ENCODE peak calls at places on chromosomes 2 and 18, in seven cellular contexts. N is IMR-90, Q is neuronal stem cell, Z is mesenchymal stem cell, I is H9, R is trophoblast cell, X is mesendoderm. S is an unnamed sample.

GRCh38 chr2:191650896-191651773 is 26.8 kb upstream of the NABP1 start:
- DNase-seq in I (no peak), X (no peak), R (peak; percentile 18), N (peak; percentile 36), Q (no peak), Z (peak; percentile 39), S (no peak)

GRCh38 chr18:59918320-59918755 is 18.5 kb downstream of the PMAIP1 start:
- DNase-seq in Z (no peak), X (peak; percentile 63), I (peak; percentile 40), R (no peak), Q (no peak), N (peak; percentile 61), S (peak; percentile 44)

GRCh38 chr2:230717595-230717994 is 5.0 kb downstream of the CAB39 start:
- DNase-seq in N (no peak), I (no peak), Q (peak; percentile 12), R (no peak), Z (peak; percentile 34), X (peak; percentile 85), S (no peak)

GRCh38 chr2:197786010-197786877 is 1.1 kb upstream of the BOLL start:
- DNase-seq in I (peak; percentile 91), Q (peak; percentile 24), R (no peak), X (peak; percentile 87), Z (no peak), N (no peak), S (peak; percentile 92)

GRCh38 chr2:187642498-187642897 is 88.3 kb upstream of the TFPI start:
- DNase-seq in X (no peak), N (no peak), Q (no peak), I (no peak), R (peak; percentile 94), Z (no peak), S (no peak)

GRCh38 chr2:212905640-212906201 is 245.7 kb downstream of the IKZF2 start:
- DNase-seq in Z (peak; percentile 31), X (no peak), Q (peak; percentile 39), I (no peak), N (peak; percentile 6), R (peak; percentile 92), S (no peak)

GRCh38 chr2:224222320-224222719 is 179.6 kb downstream of the FAM124B start:
- DNase-seq in N (peak; percentile 8), Z (peak; percentile 28), R (no peak), X (peak; percentile 61), Q (no peak), I (no peak), S (no peak)

GRCh38 chr2:127208313-127208712 is 11.8 kb downstream of the CYP27C1 start:
- DNase-seq in N (peak; percentile 19), X (peak; percentile 71), R (no peak), Z (peak; percentile 30), I (peak; percentile 86), Q (no peak), S (no peak)

GRCh38 chr2:195961873-195962272 is 106.8 kb downstream of the DNAH7 start:
- DNase-seq in Z (no peak), Q (no peak), N (no peak), R (no peak), I (no peak), X (no peak), S (no peak)

GRCh38 chr2:61017003-61017555 is 441 bp upstream of the PEX13 start:
- DNase-seq in I (peak; percentile 91), R (peak; percentile 84), Q (no peak), X (peak; percentile 95), N (peak; percentile 71), Z (peak; percentile 89), S (peak; percentile 88)

GRCh38 chr2:47225061-47225783 is 70.1 kb upstream of the STPG4 start:
- DNase-seq in X (peak; percentile 76), R (peak; percentile 85), N (peak; percentile 88), Q (no peak), Z (peak; percentile 93), I (no peak), S (no peak)

GRCh38 chr2:69961496-69961895 is at the start of gene ASPRV1:
- DNase-seq in Z (no peak), Q (no peak), N (no peak), I (no peak), R (no peak), X (no peak), S (no peak)

GRCh38 chr2:165857881-165858280 is 63.8 kb upstream of the GALNT3 start:
- DNase-seq in X (no peak), I (no peak), R (no peak), N (peak; percentile 84), Q (no peak), Z (peak; percentile 40), S (no peak)

GRCh38 chr2:158740127-158740526 is 55.0 kb upstream of the DAPL1 start:
- DNase-seq in I (no peak), Q (no peak), X (no peak), Z (peak; percentile 39), N (peak; percentile 37), R (no peak), S (no peak)

GRCh38 chr2:143629344-143629743 is 500.1 kb downstream of the ARHGAP15 start:
- DNase-seq in N (peak; percentile 63), X (no peak), R (no peak), I (no peak), Q (no peak), Z (peak; percentile 82), S (no peak)

GRCh38 chr18:13199169-13199568 is 19.4 kb upstream of the LDLRAD4 start:
- DNase-seq in I (no peak), X (no peak), Z (no peak), Q (no peak), N (no peak), R (no peak), S (no peak)
- H2BK5ac ChIP-seq in I (no peak overlapping the region), X (no peak overlapping the region), Z (no peak overlapping the region), Q (no peak overlapping the region), N (no peak overlapping the region), R (no peak overlapping the region), S (no peak overlapping the region)

DNA sequence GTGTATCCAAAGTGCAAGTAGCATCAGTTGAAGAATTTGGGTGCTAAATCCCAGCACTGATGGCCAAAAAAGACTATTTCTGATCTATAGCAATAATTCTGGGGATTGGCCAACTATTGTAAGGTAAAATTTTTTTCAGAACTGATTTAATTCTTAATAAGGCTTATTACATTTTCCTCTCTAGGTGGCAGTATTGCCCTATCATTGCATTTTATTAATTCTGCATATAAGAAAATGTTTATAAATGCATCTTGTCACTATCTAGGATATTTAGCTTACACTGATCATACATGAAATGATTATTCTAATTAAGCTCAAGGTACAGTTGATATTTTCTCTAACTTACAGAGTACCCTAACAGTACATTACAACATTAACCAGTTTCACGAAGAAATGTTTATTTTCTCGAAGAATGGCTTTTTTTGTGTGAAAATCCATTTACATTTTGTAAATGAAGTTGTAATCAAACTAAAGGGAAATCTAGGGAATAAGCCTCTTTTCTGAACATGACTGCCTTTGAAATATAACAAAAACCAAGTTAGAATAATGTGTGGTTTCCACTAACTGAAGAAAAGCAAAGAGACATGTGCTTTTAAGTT is 11.0 kb downstream of the TTN start:
- DNase-seq in N (peak; percentile 50), R (peak; percentile 59), X (no peak), Z (peak; percentile 38), Q (peak; percentile 11), I (no peak), S (no peak)
- H2BK5ac ChIP-seq in N (no peak overlapping the region), R (no peak overlapping the region), X (no peak overlapping the region), Z (no peak overlapping the region), Q (no peak overlapping the region), I (no peak overlapping the region), S (no peak overlapping the region)

GRCh38 chr18:58150772-58151171 is 106.7 kb downstream of the NEDD4L start:
- DNase-seq in I (no peak), Z (no peak), R (no peak), N (no peak), Q (no peak), X (no peak), S (no peak)
- H2BK5ac ChIP-seq in I (no peak overlapping the region), Z (no peak overlapping the region), R (peak overlapping the region; percentile 40), N (no peak overlapping the region), Q (no peak overlapping the region), X (no peak overlapping the region), S (no peak overlapping the region)

DNA sequence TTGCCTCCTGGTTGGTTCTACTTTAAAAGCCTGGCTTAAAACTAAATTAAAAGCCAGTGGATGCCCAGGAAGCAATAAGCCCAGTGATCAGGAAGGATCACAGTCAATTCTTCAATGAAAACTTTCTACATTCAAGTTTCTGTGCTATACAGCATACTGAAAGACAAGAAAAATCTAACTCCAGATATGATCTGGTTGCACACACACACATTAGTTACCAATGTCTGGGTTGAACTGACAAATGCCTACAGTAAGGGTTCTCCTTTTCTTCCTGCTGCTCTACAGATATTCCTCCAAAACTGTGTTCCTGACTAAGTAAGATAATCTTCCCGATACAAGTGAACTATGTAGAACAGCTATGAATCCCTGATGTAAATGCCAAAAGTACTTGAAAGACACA is 81.3 kb downstream of the ROCK2 start:
- DNase-seq in N (no peak), R (no peak), I (no peak), Z (no peak), Q (no peak), X (no peak), S (no peak)
- H2BK5ac ChIP-seq in N (no peak overlapping the region), R (no peak overlapping the region), I (no peak overlapping the region), Z (no peak overlapping the region), Q (no peak overlapping the region), X (no peak overlapping the region), S (no peak overlapping the region)

GRCh38 chr2:27049422-27050280 is 1.8 kb upstream of the AGBL5 start:
- DNase-seq in N (no peak), R (peak; percentile 68), I (no peak), X (no peak), Q (no peak), Z (peak; percentile 73), S (no peak)
- H2BK5ac ChIP-seq in N (peak overlapping the region; percentile 64), R (peak overlapping the region; percentile 37), I (no peak overlapping the region), X (no peak overlapping the region), Q (peak overlapping the region; percentile 89), Z (no peak overlapping the region), S (peak overlapping the region; percentile 40)

GRCh38 chr2:133063792-133064191 is 393.8 kb upstream of the LYPD1 start:
- DNase-seq in I (peak; percentile 50), N (peak; percentile 72), Q (peak; percentile 75), R (no peak), X (peak; percentile 78), Z (peak; percentile 11), S (peak; percentile 36)

GRCh38 chr2:133062174-133062573 is 392.2 kb upstream of the LYPD1 start:
- DNase-seq in Q (no peak), I (no peak), N (peak; percentile 51), X (no peak), Z (no peak), R (peak; percentile 40), S (no peak)

DNA sequence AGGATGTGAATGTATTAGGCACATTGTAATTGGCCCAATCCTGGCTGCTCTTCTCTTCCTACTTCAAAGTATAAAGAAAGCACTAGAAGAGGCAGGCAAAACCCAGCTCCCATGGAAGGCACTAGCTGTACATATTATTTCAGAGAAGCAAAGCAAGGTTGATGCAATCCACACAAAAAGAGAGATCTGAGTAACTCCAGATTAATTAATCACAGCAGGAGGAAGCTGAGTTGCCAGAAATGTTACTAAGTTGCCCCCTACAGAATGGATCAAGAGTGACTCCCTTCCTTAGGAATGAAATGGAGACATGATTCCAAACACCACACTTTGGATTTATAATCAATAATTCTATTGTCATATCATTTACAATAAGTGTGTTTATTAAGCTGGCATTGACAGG is 392.9 kb upstream of the LYPD1 start:
- DNase-seq in Q (no peak), N (peak; percentile 51), R (no peak), I (no peak), X (no peak), Z (no peak), S (no peak)
- H2BK5ac ChIP-seq in Q (no peak overlapping the region), N (no peak overlapping the region), R (no peak overlapping the region), I (no peak overlapping the region), X (no peak overlapping the region), Z (no peak overlapping the region), S (no peak overlapping the region)

S was measured in H1.